ENCODE peak calls at places on chromosome 21, in six cellular contexts. One of them, this sample, is unnamed.

GRCh38 chr21:20996421-20997307 is 1.5 kb upstream of the NCAM2 start:
- DNase-seq in adipocyte: no peak
- DNase-seq in choroid plexus epithelial cell: peak
- DNase-seq in A673: no peak
- DNase-seq in MM.1S: no peak
- DNase-seq in heart left ventricle: no peak
- DNase-seq in this sample: no peak

GRCh38 chr21:37627074-37627473 is 260.5 kb downstream of the DYRK1A start:
- DNase-seq in adipocyte: no peak
- DNase-seq in choroid plexus epithelial cell: no peak
- DNase-seq in A673: no peak
- DNase-seq in MM.1S: peak
- DNase-seq in heart left ventricle: no peak
- DNase-seq in this sample: peak

GRCh38 chr21:27954806-27955205 is 987.9 kb upstream of the ADAMTS5 start:
- DNase-seq in adipocyte: peak
- DNase-seq in choroid plexus epithelial cell: peak
- DNase-seq in A673: no peak
- DNase-seq in MM.1S: no peak
- DNase-seq in heart left ventricle: no peak
- DNase-seq in this sample: no peak

GRCh38 chr21:21612446-21612845 is 614.2 kb downstream of the NCAM2 start:
- DNase-seq in adipocyte: peak
- DNase-seq in choroid plexus epithelial cell: peak
- DNase-seq in A673: peak
- DNase-seq in MM.1S: no peak
- DNase-seq in heart left ventricle: no peak
- DNase-seq in this sample: no peak

GRCh38 chr21:38810034-38810825 is 4.5 kb downstream of the ETS2 start:
- DNase-seq in adipocyte: no peak
- DNase-seq in choroid plexus epithelial cell: no peak
- DNase-seq in A673: no peak
- DNase-seq in MM.1S: no peak
- DNase-seq in heart left ventricle: no peak
- DNase-seq in this sample: no peak

GRCh38 chr21:16075594-16076282 is 346.0 kb downstream of the USP25 start:
- DNase-seq in adipocyte: no peak
- DNase-seq in choroid plexus epithelial cell: no peak
- DNase-seq in A673: no peak
- DNase-seq in MM.1S: no peak
- DNase-seq in heart left ventricle: no peak
- DNase-seq in this sample: no peak

GRCh38 chr21:29233611-29234540 is 64.8 kb upstream of the BACH1 start:
- DNase-seq in adipocyte: no peak
- DNase-seq in choroid plexus epithelial cell: no peak
- DNase-seq in A673: no peak
- DNase-seq in MM.1S: peak
- DNase-seq in heart left ventricle: no peak
- DNase-seq in this sample: peak

GRCh38 chr21:15515908-15516307 is 213.9 kb upstream of the USP25 start:
- DNase-seq in adipocyte: no peak
- DNase-seq in choroid plexus epithelial cell: no peak
- DNase-seq in A673: no peak
- DNase-seq in MM.1S: no peak
- DNase-seq in heart left ventricle: no peak
- DNase-seq in this sample: no peak

GRCh38 chr21:28397040-28397439 is 595.6 kb downstream of the LTN1 start:
- DNase-seq in adipocyte: no peak
- DNase-seq in choroid plexus epithelial cell: no peak
- DNase-seq in A673: no peak
- DNase-seq in MM.1S: no peak
- DNase-seq in heart left ventricle: no peak
- DNase-seq in this sample: no peak

GRCh38 chr21:26952274-26953066 is 14.4 kb downstream of the ADAMTS5 start:
- DNase-seq in adipocyte: no peak
- DNase-seq in choroid plexus epithelial cell: no peak
- DNase-seq in A673: no peak
- DNase-seq in MM.1S: no peak
- DNase-seq in heart left ventricle: no peak
- DNase-seq in this sample: no peak

GRCh38 chr21:16086121-16086520 is 356.3 kb downstream of the USP25 start:
- DNase-seq in adipocyte: no peak
- DNase-seq in choroid plexus epithelial cell: no peak
- DNase-seq in A673: no peak
- DNase-seq in MM.1S: no peak
- DNase-seq in heart left ventricle: no peak
- DNase-seq in this sample: no peak

GRCh38 chr21:10273196-10273595 is 248.2 kb upstream of the TPTE start:
- DNase-seq in adipocyte: no peak
- DNase-seq in choroid plexus epithelial cell: no peak
- DNase-seq in A673: no peak
- DNase-seq in MM.1S: no peak
- DNase-seq in heart left ventricle: no peak
- DNase-seq in this sample: no peak

GRCh38 chr21:15552914-15553491 is 176.8 kb upstream of the USP25 start:
- DNase-seq in adipocyte: peak
- DNase-seq in choroid plexus epithelial cell: peak
- DNase-seq in A673: peak
- DNase-seq in MM.1S: no peak
- DNase-seq in heart left ventricle: no peak
- DNase-seq in this sample: no peak

GRCh38 chr21:40208206-40208950 is 341.1 kb downstream of the PCP4 start:
- DNase-seq in adipocyte: peak
- DNase-seq in choroid plexus epithelial cell: no peak
- DNase-seq in A673: no peak
- DNase-seq in MM.1S: no peak
- DNase-seq in heart left ventricle: no peak
- DNase-seq in this sample: no peak

GRCh38 chr21:23921670-23922418 is 1685.4 kb downstream of the MRPL39 start:
- DNase-seq in adipocyte: no peak
- DNase-seq in choroid plexus epithelial cell: no peak
- DNase-seq in A673: no peak
- DNase-seq in MM.1S: peak
- DNase-seq in heart left ventricle: no peak
- DNase-seq in this sample: no peak

GRCh38 chr21:14841511-14842472 is 223.0 kb downstream of the NRIP1 start:
- DNase-seq in adipocyte: no peak
- DNase-seq in choroid plexus epithelial cell: no peak
- DNase-seq in A673: no peak
- DNase-seq in MM.1S: no peak
- DNase-seq in heart left ventricle: no peak
- DNase-seq in this sample: no peak

GRCh38 chr21:33070921-33071877 is 1.3 kb downstream of the OLIG1 start:
- DNase-seq in adipocyte: no peak
- DNase-seq in choroid plexus epithelial cell: peak
- DNase-seq in A673: peak
- DNase-seq in MM.1S: peak
- DNase-seq in heart left ventricle: no peak
- DNase-seq in this sample: no peak

GRCh38 chr21:25506887-25507286 is 100.4 kb downstream of the MRPL39 start:
- DNase-seq in adipocyte: peak
- DNase-seq in choroid plexus epithelial cell: peak
- DNase-seq in A673: no peak
- DNase-seq in MM.1S: no peak
- DNase-seq in heart left ventricle: no peak
- DNase-seq in this sample: no peak

GRCh38 chr21:20882462-20883415 is 115.5 kb upstream of the NCAM2 start:
- DNase-seq in adipocyte: peak
- DNase-seq in choroid plexus epithelial cell: peak
- DNase-seq in A673: peak
- DNase-seq in MM.1S: peak
- DNase-seq in heart left ventricle: no peak
- DNase-seq in this sample: peak

GRCh38 chr21:25126564-25126963 is 480.7 kb downstream of the MRPL39 start:
- DNase-seq in adipocyte: no peak
- DNase-seq in choroid plexus epithelial cell: no peak
- DNase-seq in A673: no peak
- DNase-seq in MM.1S: no peak
- DNase-seq in heart left ventricle: no peak
- DNase-seq in this sample: no peak

GRCh38 chr21:16211339-16212303 is 481.8 kb downstream of the USP25 start:
- DNase-seq in adipocyte: peak
- DNase-seq in choroid plexus epithelial cell: peak
- DNase-seq in A673: peak
- DNase-seq in MM.1S: no peak
- DNase-seq in heart left ventricle: no peak
- DNase-seq in this sample: no peak

GRCh38 chr21:20971296-20971921 is 26.8 kb upstream of the NCAM2 start:
- DNase-seq in adipocyte: peak
- DNase-seq in choroid plexus epithelial cell: peak
- DNase-seq in A673: peak
- DNase-seq in MM.1S: peak
- DNase-seq in heart left ventricle: no peak
- DNase-seq in this sample: peak

GRCh38 chr21:44485254-44485793 is 30.0 kb downstream of the LRRC3 start:
- DNase-seq in adipocyte: no peak
- DNase-seq in choroid plexus epithelial cell: peak
- DNase-seq in A673: no peak
- DNase-seq in MM.1S: no peak
- DNase-seq in heart left ventricle: no peak
- DNase-seq in this sample: no peak
- H3K4me3 ChIP-seq in adipocyte: peak
- H3K4me3 ChIP-seq in choroid plexus epithelial cell: peak
- H3K4me3 ChIP-seq in A673: no peak
- H3K4me3 ChIP-seq in MM.1S: no peak
- H3K4me3 ChIP-seq in heart left ventricle: peak
- H3K4me3 ChIP-seq in this sample: no peak

GRCh38 chr21:17793271-17793670 is 25.9 kb downstream of the C21orf91 start:
- DNase-seq in adipocyte: no peak
- DNase-seq in choroid plexus epithelial cell: no peak
- DNase-seq in A673: no peak
- DNase-seq in MM.1S: no peak
- DNase-seq in heart left ventricle: no peak
- DNase-seq in this sample: no peak
- H3K4me3 ChIP-seq in adipocyte: peak
- H3K4me3 ChIP-seq in choroid plexus epithelial cell: no peak
- H3K4me3 ChIP-seq in A673: no peak
- H3K4me3 ChIP-seq in MM.1S: peak
- H3K4me3 ChIP-seq in heart left ventricle: peak
- H3K4me3 ChIP-seq in this sample: peak

GRCh38 chr21:34129971-34130597 is 56.7 kb downstream of the MRPS6 start:
- DNase-seq in adipocyte: peak
- DNase-seq in choroid plexus epithelial cell: peak
- DNase-seq in A673: peak
- DNase-seq in MM.1S: no peak
- DNase-seq in heart left ventricle: no peak
- DNase-seq in this sample: no peak
- H3K4me3 ChIP-seq in adipocyte: peak
- H3K4me3 ChIP-seq in choroid plexus epithelial cell: no peak
- H3K4me3 ChIP-seq in A673: peak
- H3K4me3 ChIP-seq in MM.1S: no peak
- H3K4me3 ChIP-seq in heart left ventricle: no peak
- H3K4me3 ChIP-seq in this sample: no peak

DNA sequence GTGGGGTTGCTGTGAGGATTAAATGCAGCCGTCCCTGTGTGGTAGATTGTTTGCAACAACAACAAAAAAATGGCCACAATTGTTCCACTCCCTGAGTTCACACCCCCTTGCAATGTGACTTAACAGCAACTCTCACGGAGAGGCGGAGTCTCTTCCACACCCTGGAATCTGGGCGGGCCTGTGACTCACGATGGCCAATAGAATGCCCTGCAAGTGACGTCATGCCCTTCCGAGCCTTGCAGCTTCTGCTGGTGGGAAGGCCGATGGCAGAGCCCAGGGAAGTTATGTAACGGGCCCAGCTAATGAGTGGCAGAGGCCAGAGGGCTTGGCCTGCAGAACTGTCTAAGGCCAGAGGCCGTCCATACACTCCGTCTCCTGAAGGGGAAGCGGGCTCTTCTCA is 87.9 kb downstream of the RIPK4 start:
- DNase-seq in adipocyte: peak
- DNase-seq in choroid plexus epithelial cell: peak
- DNase-seq in A673: peak
- DNase-seq in MM.1S: peak
- DNase-seq in heart left ventricle: peak
- DNase-seq in this sample: peak
- H3K4me3 ChIP-seq in adipocyte: no peak
- H3K4me3 ChIP-seq in choroid plexus epithelial cell: no peak
- H3K4me3 ChIP-seq in A673: no peak
- H3K4me3 ChIP-seq in MM.1S: no peak
- H3K4me3 ChIP-seq in heart left ventricle: no peak
- H3K4me3 ChIP-seq in this sample: no peak

DNA sequence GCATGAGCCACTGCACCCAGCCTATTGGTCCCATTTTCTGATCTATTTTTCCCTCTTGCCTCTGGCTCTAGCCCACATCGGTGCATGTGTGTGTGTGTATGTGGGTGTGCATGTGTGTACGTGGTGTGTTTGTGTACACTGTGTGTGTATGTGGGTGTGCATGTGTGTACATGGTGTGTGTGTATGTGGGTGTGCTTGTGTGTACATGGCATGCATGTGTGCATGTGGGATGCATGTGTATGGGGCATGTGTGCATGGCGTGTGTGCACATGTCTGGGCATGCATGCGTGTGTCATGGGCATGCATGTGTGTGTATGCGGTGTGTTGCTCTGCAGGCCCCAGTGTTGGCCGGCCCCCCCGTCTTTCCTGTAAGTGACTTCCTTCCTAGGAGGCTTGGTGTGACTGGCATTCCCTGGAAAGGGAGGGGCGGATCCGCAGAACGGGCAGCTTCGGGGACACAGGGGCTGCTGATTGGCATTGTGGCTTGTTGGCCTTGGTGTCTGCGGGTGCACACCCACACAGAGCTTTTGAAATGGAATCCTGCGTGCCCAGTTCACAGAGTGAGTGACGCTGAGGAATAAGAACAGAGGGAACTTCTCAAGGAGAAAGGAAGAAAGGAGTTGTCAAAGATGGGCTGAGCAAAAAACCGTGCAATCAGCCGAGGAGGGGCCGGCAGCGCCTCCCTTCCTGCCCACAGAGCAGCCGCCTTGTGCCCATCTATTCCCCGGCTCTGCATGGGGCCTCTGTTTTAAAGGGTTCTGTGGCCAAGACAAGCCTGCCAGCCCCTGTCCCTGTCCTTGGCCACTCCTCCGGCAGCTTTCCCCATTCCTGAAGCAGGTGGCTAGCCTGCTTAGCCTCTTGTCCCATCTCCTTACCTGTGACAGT is 8.0 kb downstream of the PDXK start:
- DNase-seq in adipocyte: no peak
- DNase-seq in choroid plexus epithelial cell: no peak
- DNase-seq in A673: no peak
- DNase-seq in MM.1S: no peak
- DNase-seq in heart left ventricle: no peak
- DNase-seq in this sample: no peak
- H3K4me3 ChIP-seq in adipocyte: no peak
- H3K4me3 ChIP-seq in choroid plexus epithelial cell: no peak
- H3K4me3 ChIP-seq in A673: no peak
- H3K4me3 ChIP-seq in MM.1S: no peak
- H3K4me3 ChIP-seq in heart left ventricle: no peak
- H3K4me3 ChIP-seq in this sample: no peak

DNA sequence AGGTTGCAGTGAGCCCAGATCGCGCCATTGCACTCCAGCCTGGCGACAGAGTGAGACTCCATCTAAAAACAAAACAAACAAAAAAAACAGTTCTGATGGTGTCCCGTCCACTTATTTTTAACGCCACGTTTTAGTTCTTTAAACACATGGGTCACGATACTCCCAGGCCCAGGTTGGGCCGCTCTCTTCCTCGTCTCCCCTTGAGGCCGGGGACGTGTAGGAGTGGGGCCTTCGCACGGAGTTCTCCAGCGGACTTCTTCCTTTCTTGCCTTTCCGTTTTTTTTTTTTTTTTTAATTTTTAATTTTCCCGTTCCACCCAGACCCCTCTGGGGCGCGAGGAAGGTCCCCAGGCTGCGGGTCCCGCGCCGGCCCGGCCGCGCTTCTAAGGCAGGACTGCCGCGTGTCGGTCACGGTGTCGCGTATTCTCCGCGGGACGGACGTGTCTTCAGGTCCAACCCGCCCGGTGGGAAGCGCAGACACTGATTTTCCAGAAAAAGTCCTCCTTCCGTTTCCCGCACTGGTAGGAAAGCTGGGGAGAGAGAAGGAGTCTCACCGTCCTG is 47.5 kb upstream of the SLC19A1 start:
- DNase-seq in adipocyte: no peak
- DNase-seq in choroid plexus epithelial cell: no peak
- DNase-seq in A673: no peak
- DNase-seq in MM.1S: no peak
- DNase-seq in heart left ventricle: no peak
- DNase-seq in this sample: no peak
- H3K4me3 ChIP-seq in adipocyte: peak
- H3K4me3 ChIP-seq in choroid plexus epithelial cell: peak
- H3K4me3 ChIP-seq in A673: no peak
- H3K4me3 ChIP-seq in MM.1S: no peak
- H3K4me3 ChIP-seq in heart left ventricle: peak
- H3K4me3 ChIP-seq in this sample: no peak

This sample was measured in GM12865.